ENCODE peak calls at places on chromosomes 1 and 21, in five cellular contexts. M is GM23338, W is fibroblast of pulmonary artery, B is GM20000, D is ovary. X is an unnamed sample.

GRCh38 chr1:151611288-151611790 is 511 bp upstream of the SNX27 start:
- DNase-seq in M (no peak), W (peak), B (no peak), D (no peak), X (no peak)

GRCh38 chr1:17866451-17867029 is 111.4 kb downstream of the ACTL8 start:
- DNase-seq in M (no peak), W (peak), B (no peak), D (no peak), X (no peak)

GRCh38 chr1:93338426-93338825 is 7.3 kb upstream of the DR1 start:
- DNase-seq in M (no peak), W (peak), B (no peak), D (no peak), X (no peak)

GRCh38 chr1:119394085-119394484 is 20.9 kb upstream of the HSD3B2 start:
- DNase-seq in M (no peak), W (no peak), B (no peak), D (no peak), X (no peak)

GRCh38 chr1:187844313-187844712 is 1015.6 kb downstream of the PLA2G4A start:
- DNase-seq in M (no peak), W (no peak), B (no peak), D (no peak), X (no peak)

GRCh38 chr1:23638786-23639241 is 52.8 kb upstream of the RPL11 start:
- DNase-seq in M (no peak), W (peak), B (no peak), D (no peak), X (no peak)

GRCh38 chr1:54323324-54323739 is 82.9 kb downstream of the SSBP3 start:
- DNase-seq in M (peak), W (no peak), B (no peak), D (peak), X (no peak)

GRCh38 chr1:65769621-65770020 is 23.1 kb upstream of the PDE4B start:
- DNase-seq in M (no peak), W (no peak), B (no peak), D (no peak), X (no peak)

GRCh38 chr1:53147171-53147570 is 4.7 kb upstream of the SLC1A7 start:
- DNase-seq in M (no peak), W (no peak), B (no peak), D (no peak), X (no peak)

GRCh38 chr1:227929746-227930472 is 17.8 kb downstream of the WNT9A start:
- DNase-seq in M (no peak), W (no peak), B (no peak), D (no peak), X (no peak)

GRCh38 chr21:44090332-44090731 is 16.9 kb upstream of the PWP2 start:
- DNase-seq in M (no peak), W (no peak), B (no peak), D (no peak), X (no peak)

GRCh38 chr21:38794978-38795377 is 10.8 kb upstream of the ETS2 start:
- DNase-seq in M (no peak), W (no peak), B (no peak), D (no peak), X (no peak)

GRCh38 chr21:34846214-34846575 is 177.4 kb downstream of the CLIC6 start:
- DNase-seq in M (no peak), W (no peak), B (no peak), D (no peak), X (no peak)

GRCh38 chr1:178945763-178946266 is 74.9 kb upstream of the ANGPTL1 start:
- DNase-seq in M (peak), W (no peak), B (no peak), D (no peak), X (no peak)

DNA sequence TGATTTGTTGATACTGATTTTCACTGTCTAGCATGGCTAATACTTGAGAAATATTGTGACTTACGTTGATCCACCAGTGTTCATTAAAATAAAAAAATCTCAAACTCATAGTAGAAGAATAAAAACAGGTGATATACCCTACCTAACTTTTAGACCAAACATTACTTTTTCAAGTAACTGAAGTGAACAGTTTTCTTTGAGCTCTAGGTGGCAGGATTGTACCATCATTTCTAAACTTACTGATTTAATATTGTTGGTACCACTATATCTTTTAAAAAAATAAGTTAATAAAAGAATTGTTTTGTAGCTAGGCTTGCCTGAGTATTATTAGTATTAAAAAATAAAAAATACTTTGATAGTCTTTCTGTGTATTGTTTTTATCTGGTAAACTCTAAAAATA is 21.5 kb downstream of the CDC73 start:
- DNase-seq in M (no peak), W (peak), B (no peak), D (no peak), X (no peak)
- TF ChIP-seq CTCF in M (no peak), W (peak), B (no peak), D (no peak), X (no peak)

DNA sequence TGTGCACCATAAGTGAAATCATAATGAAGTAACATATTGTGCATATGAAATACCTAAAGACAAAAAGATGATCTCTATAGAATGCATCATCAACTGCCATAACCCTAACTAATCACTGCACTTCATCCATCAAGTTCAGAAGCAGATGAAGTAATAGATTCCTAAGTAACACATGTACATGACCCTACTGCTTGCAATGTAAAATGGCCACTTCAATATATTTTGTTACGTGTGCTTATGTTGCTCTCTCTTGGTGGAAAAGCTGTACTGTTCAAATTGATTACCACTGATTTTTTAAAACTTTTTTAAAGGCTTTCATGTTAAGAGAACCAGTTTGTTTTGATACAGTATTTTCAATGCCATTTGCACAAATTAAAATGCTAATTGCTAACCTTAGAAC is 141.8 kb downstream of the TTLL7 start:
- DNase-seq in M (peak), W (peak), B (no peak), D (no peak), X (no peak)
- TF ChIP-seq CTCF in M (peak), W (peak), B (no peak), D (no peak), X (no peak)

DNA sequence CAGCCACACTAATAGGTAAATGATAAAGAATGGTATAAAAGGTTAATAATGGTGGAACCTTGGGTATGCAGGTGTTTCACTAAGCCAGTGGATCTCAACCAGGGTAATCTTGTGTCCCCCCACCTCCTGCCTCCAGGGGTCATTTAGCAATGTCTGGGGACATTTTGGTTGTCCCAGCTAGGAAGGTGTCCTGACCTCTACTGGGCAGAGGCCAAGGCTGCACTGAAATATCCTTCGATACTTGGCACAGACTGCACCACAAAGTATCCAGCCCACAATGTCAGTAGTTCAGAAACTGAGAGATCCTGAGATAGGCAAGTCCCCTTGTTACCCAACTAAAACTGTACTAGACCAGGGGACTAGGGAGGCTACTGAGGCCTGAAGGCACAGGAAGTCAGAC is 113.6 kb upstream of the TIAM1 start:
- DNase-seq in M (peak), W (no peak), B (no peak), D (no peak), X (no peak)
- TF ChIP-seq CTCF in M (peak), W (no peak), B (no peak), D (no peak), X (no peak)

GRCh38 chr1:203932559-203932958 is 71.2 kb downstream of the SNRPE start:
- DNase-seq in M (no peak), W (no peak), B (no peak), D (no peak), X (no peak)
- TF ChIP-seq CTCF in M (no peak), W (no peak), B (no peak), D (no peak), X (no peak)

GRCh38 chr1:161863549-161863948 is 97.4 kb downstream of the ATF6 start:
- DNase-seq in M (no peak), W (no peak), B (no peak), D (no peak), X (no peak)

GRCh38 chr1:161869291-161869690 is 103.2 kb downstream of the ATF6 start:
- DNase-seq in M (no peak), W (no peak), B (no peak), D (no peak), X (no peak)

GRCh38 chr1:161864577-161864976 is 98.5 kb downstream of the ATF6 start:
- DNase-seq in M (no peak), W (peak), B (no peak), D (no peak), X (no peak)
- TF ChIP-seq CTCF in M (peak), W (peak), B (no peak), D (no peak), X (peak)

GRCh38 chr1:201890223-201890622 is 1.5 kb downstream of the SHISA4 start:
- DNase-seq in M (no peak), W (no peak), B (no peak), D (no peak), X (no peak)
- TF ChIP-seq CTCF in M (no peak), W (no peak), B (no peak), D (no peak), X (no peak)

DNA sequence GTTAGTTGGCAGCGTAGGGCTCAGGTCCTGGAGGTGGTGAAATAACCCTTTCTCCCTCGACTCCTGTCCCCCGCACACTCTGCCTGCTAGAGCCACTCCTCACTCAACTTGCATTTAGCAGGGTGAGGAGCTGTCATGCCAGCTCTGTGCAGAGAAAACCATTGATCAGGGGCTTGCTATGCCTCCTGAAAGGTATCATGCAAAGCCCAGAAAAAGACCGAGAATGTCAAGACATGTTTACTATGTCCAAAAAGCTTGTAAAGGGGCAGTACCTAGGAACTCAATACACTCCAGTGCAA is 18.0 kb downstream of the ALDH4A1 start:
- DNase-seq in M (no peak), W (no peak), B (no peak), D (no peak), X (no peak)
- TF ChIP-seq CTCF in M (no peak), W (no peak), B (no peak), D (no peak), X (no peak)